ENCODE peak calls at places on chromosomes 16 and 17, in five cellular contexts. One of them, this sample, is unnamed. For H3K9me3, the result is how much of the 10 kb centered on the place peaks cover.

GRCh38 chr16:26983426-26983825 is 83.3 kb upstream of the C16orf82 start:
- DNase-seq in H1: no peak
- DNase-seq in neuronal stem cell: no peak
- DNase-seq in trophoblast cell: no peak
- DNase-seq in mesenchymal stem cell: peak
- DNase-seq in this sample: no peak

GRCh38 chr16:26247063-26247462 is 555.3 kb downstream of the HS3ST4 start:
- DNase-seq in H1: no peak
- DNase-seq in mesenchymal stem cell: no peak
- DNase-seq in trophoblast cell: no peak
- DNase-seq in neuronal stem cell: no peak
- DNase-seq in this sample: no peak

GRCh38 chr17:81002013-81002384 is 10.4 kb downstream of the CHMP6 start:
- DNase-seq in mesenchymal stem cell: no peak
- DNase-seq in neuronal stem cell: no peak
- DNase-seq in trophoblast cell: no peak
- DNase-seq in H1: no peak
- DNase-seq in this sample: no peak

GRCh38 chr16:27246439-27246838 is 22.1 kb downstream of the NSMCE1 start:
- DNase-seq in H1: no peak
- DNase-seq in mesenchymal stem cell: no peak
- DNase-seq in neuronal stem cell: no peak
- DNase-seq in trophoblast cell: no peak
- DNase-seq in this sample: peak

GRCh38 chr16:1099224-1100083 is 3.4 kb upstream of the C1QTNF8 start:
- DNase-seq in H1: no peak
- DNase-seq in neuronal stem cell: no peak
- DNase-seq in mesenchymal stem cell: no peak
- DNase-seq in trophoblast cell: no peak
- DNase-seq in this sample: no peak

GRCh38 chr17:81418710-81419332 is 23.6 kb downstream of the BAHCC1 start:
- DNase-seq in neuronal stem cell: no peak
- DNase-seq in mesenchymal stem cell: peak
- DNase-seq in H1: no peak
- DNase-seq in trophoblast cell: no peak
- DNase-seq in this sample: no peak

GRCh38 chr17:59167571-59168001 is 12.0 kb downstream of the PRR11 start:
- DNase-seq in H1: no peak
- DNase-seq in neuronal stem cell: no peak
- DNase-seq in mesenchymal stem cell: peak
- DNase-seq in trophoblast cell: no peak
- DNase-seq in this sample: no peak

GRCh38 chr17:79205688-79206205 is 131.1 kb downstream of the ENGASE start:
- DNase-seq in trophoblast cell: no peak
- DNase-seq in mesenchymal stem cell: no peak
- DNase-seq in neuronal stem cell: no peak
- DNase-seq in H1: no peak
- DNase-seq in this sample: no peak

GRCh38 chr17:66667491-66668030 is 167.4 kb upstream of the CACNG5 start:
- DNase-seq in H1: no peak
- DNase-seq in mesenchymal stem cell: no peak
- DNase-seq in trophoblast cell: no peak
- DNase-seq in neuronal stem cell: no peak
- DNase-seq in this sample: no peak

GRCh38 chr16:68698091-68698490 is 39.0 kb upstream of the CDH1 start:
- DNase-seq in mesenchymal stem cell: no peak
- DNase-seq in H1: no peak
- DNase-seq in trophoblast cell: no peak
- DNase-seq in neuronal stem cell: no peak
- DNase-seq in this sample: no peak

GRCh38 chr16:58414938-58415451 is 22.7 kb downstream of the GINS3 start:
- DNase-seq in mesenchymal stem cell: peak
- DNase-seq in H1: no peak
- DNase-seq in neuronal stem cell: no peak
- DNase-seq in trophoblast cell: no peak
- DNase-seq in this sample: no peak

GRCh38 chr17:4738136-4739121 is 1.2 kb upstream of the ZMYND15 start:
- DNase-seq in trophoblast cell: peak
- DNase-seq in mesenchymal stem cell: no peak
- DNase-seq in neuronal stem cell: no peak
- DNase-seq in H1: no peak
- DNase-seq in this sample: no peak

GRCh38 chr16:50065241-50065623 is 538 bp upstream of the HEATR3 start:
- DNase-seq in trophoblast cell: no peak
- DNase-seq in H1: no peak
- DNase-seq in neuronal stem cell: no peak
- DNase-seq in mesenchymal stem cell: no peak
- DNase-seq in this sample: no peak

GRCh38 chr17:28379814-28380571 is 8.5 kb downstream of the SARM1 start:
- DNase-seq in H1: no peak
- DNase-seq in mesenchymal stem cell: no peak
- DNase-seq in neuronal stem cell: no peak
- DNase-seq in trophoblast cell: peak
- DNase-seq in this sample: no peak

GRCh38 chr17:60594747-60595146 is 5.2 kb upstream of the PPM1D start:
- DNase-seq in H1: no peak
- DNase-seq in trophoblast cell: no peak
- DNase-seq in neuronal stem cell: no peak
- DNase-seq in mesenchymal stem cell: no peak
- DNase-seq in this sample: no peak

GRCh38 chr16:11618107-11618717 is 31.5 kb upstream of the LITAF start:
- DNase-seq in trophoblast cell: peak
- DNase-seq in neuronal stem cell: no peak
- DNase-seq in mesenchymal stem cell: no peak
- DNase-seq in H1: no peak
- DNase-seq in this sample: no peak

GRCh38 chr17:60127068-60128064 is 22.4 kb upstream of the CA4 start:
- DNase-seq in neuronal stem cell: no peak
- DNase-seq in mesenchymal stem cell: no peak
- DNase-seq in H1: no peak
- DNase-seq in trophoblast cell: no peak
- DNase-seq in this sample: no peak

DNA sequence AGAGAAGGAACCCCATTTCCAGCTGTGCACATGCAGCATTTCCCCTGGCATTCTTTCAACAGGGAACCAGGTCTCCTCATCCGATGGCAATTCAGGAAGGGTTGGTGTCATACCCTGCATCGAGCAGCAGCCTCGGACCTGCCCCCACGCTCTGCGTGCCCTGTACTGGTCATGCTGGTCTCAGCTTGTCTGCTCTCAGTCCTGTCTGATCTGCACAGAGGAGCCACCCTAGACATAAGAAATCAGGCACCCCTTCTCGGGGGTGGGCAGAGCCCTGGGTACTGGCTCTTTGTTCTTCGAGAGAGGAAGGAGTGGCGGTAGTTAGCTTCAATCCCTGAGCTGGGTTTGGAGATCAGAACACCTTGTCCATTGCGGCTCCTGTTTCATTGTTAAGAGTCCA is 162.0 kb upstream of the RPH3AL start:
- DNase-seq in trophoblast cell: no peak
- DNase-seq in neuronal stem cell: no peak
- DNase-seq in mesenchymal stem cell: no peak
- DNase-seq in H1: no peak
- DNase-seq in this sample: no peak
- H3K9me3 ChIP-seq in trophoblast cell: under half
- H3K9me3 ChIP-seq in neuronal stem cell: under half
- H3K9me3 ChIP-seq in mesenchymal stem cell: under half
- H3K9me3 ChIP-seq in H1: under half
- H3K9me3 ChIP-seq in this sample: under half

GRCh38 chr16:84823926-84824325 is 4.1 kb downstream of the CRISPLD2 start:
- DNase-seq in H1: no peak
- DNase-seq in neuronal stem cell: no peak
- DNase-seq in trophoblast cell: no peak
- DNase-seq in mesenchymal stem cell: no peak
- DNase-seq in this sample: no peak
- H3K27ac ChIP-seq in H1: no peak
- H3K27ac ChIP-seq in neuronal stem cell: no peak
- H3K27ac ChIP-seq in trophoblast cell: no peak
- H3K27ac ChIP-seq in mesenchymal stem cell: no peak
- H3K27ac ChIP-seq in this sample: no peak

DNA sequence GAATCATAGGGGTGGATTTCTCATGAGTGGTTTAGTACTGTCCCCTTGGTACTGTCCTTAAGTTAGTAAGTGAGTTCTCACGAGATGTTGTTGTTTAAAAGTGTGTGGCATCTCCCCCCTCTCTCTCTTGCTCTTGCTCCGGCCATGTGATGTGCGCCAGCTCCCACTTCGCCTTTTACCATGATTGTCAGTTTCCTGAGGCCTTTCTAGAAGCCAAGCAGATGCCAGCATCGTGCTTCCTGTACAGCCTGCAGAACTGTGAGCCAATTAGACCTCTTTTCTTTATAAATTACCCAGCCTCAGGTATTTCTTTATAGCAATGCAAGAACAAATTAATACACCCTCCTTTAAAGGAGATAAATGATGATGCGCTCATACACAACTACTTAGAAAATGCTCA is 50.1 kb upstream of the NACA2 start:
- DNase-seq in neuronal stem cell: no peak
- DNase-seq in H1: no peak
- DNase-seq in trophoblast cell: no peak
- DNase-seq in mesenchymal stem cell: no peak
- DNase-seq in this sample: no peak
- H2BK12ac ChIP-seq in neuronal stem cell: no peak
- H2BK12ac ChIP-seq in H1: no peak
- H2BK12ac ChIP-seq in trophoblast cell: no peak
- H2BK12ac ChIP-seq in mesenchymal stem cell: no peak
- H2BK12ac ChIP-seq in this sample: no peak

GRCh38 chr17:16585796-16586195 is 16.8 kb upstream of the ZNF287 start:
- DNase-seq in trophoblast cell: no peak
- DNase-seq in neuronal stem cell: no peak
- DNase-seq in H1: no peak
- DNase-seq in mesenchymal stem cell: no peak
- DNase-seq in this sample: no peak
- H3K9me3 ChIP-seq in trophoblast cell: under half
- H3K9me3 ChIP-seq in neuronal stem cell: under half
- H3K9me3 ChIP-seq in H1: under half
- H3K9me3 ChIP-seq in mesenchymal stem cell: under half
- H3K9me3 ChIP-seq in this sample: under half

This sample was measured in H9.